ENCODE peak calls at places on chromosomes 7 and 10, in five cellular contexts. M, Y, T, R and I are unnamed samples. For H3K4me1, the result is how much of the 10 kb centered on the place peaks cover.

GRCh38 chr10:728603-729002 is 39.1 kb upstream of the DIP2C start:
- DNase-seq in M (no peak), Y (no peak), T (no peak), R (no peak), I (no peak)

GRCh38 chr10:8584666-8585065 is 530.2 kb downstream of the GATA3 start:
- DNase-seq in R (no peak), T (no peak), Y (no peak), M (no peak), I (no peak)

GRCh38 chr7:101681170-101682007 is 52.3 kb upstream of the MYL10 start:
- DNase-seq in M (peak), Y (no peak), T (no peak), R (peak), I (no peak)

GRCh38 chr7:44567884-44568283 is 5.8 kb downstream of the DDX56 start:
- DNase-seq in T (no peak), Y (no peak), R (no peak), M (no peak), I (no peak)

GRCh38 chr10:120942806-120943413 is 91.7 kb downstream of the WDR11 start:
- DNase-seq in T (peak), Y (peak), R (peak), M (peak), I (no peak)

GRCh38 chr7:111438369-111439289 is 123.7 kb downstream of the IMMP2L start:
- DNase-seq in T (no peak), Y (no peak), M (peak), R (no peak), I (no peak)

GRCh38 chr7:39923086-39923485 is 27.0 kb upstream of the CDK13 start:
- DNase-seq in T (no peak), Y (no peak), M (no peak), R (no peak), I (no peak)

GRCh38 chr7:44211126-44211675 is 10.4 kb downstream of the YKT6 start:
- DNase-seq in Y (no peak), T (no peak), R (no peak), M (no peak), I (peak)

GRCh38 chr10:96585726-96586418 is 940 bp downstream of the TM9SF3 start:
- DNase-seq in T (no peak), Y (peak), R (no peak), M (no peak), I (no peak)

DNA sequence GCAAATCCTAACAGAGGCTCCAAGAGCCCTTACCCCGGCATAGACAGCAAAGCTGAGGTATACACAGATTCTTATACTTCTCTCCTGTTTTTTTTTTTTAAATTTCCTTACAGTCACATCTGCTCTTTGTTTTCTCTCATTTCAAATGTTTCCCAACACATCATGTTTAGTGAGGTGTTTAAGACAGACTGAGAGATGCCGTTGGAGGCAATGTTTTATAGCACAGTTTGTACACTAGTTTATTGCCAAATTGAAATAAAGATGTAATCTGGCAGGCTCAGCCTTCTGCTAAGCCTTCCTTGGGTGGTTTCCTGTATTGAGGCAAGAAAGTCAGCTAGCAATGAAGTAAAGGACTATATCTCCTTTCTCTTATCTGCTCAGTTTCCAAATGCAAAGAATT is 393.4 kb downstream of the SORCS1 start:
- DNase-seq in Y (no peak), R (no peak), M (no peak), T (no peak), I (no peak)
- TF ChIP-seq CTCF in Y (no peak), R (no peak), M (no peak), T (no peak), I (no peak)

DNA sequence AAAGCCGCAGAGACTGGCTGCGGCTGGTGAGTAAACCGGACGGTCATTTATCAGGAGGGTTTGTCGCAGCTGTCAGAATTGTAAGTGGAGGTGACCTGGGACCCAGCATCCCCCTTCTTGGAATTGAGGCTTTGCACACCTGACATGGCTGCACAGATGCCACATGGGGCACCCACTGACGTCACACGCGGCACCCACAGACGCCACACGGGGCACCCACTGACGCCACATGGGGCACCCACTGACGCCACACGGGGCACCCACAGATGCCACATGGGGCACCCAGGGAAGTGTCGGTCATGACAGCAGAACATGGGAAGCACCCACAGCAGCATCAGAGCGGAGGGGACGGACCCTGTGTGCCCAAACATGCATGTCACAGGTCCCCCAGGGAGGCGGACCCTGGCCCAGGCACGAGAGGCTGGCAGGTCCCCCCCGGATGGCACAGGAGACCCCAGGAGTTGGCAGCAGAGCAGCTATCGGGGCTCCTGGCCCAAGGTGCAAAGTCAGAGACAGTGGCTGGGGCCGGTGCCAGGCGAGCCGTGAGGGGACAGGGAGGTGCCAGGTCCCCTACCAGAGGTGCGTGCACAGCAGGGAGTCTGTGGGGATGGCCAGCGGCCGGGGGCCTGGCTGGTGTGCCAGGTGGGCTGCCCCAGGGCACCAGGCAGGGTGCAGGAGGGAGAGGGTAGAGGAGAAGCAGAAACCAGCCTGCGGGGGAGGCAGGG is 21.1 kb downstream of the KNDC1 start:
- DNase-seq in Y (no peak), R (no peak), T (no peak), M (no peak), I (no peak)
- H3K4me1 ChIP-seq in Y (under half), R (under half), T (under half), M (under half), I (under half)

GRCh38 chr7:19705663-19706062 is 3.2 kb downstream of the POLR1F start:
- DNase-seq in T (no peak), R (no peak), M (no peak), Y (no peak), I (no peak)
- H3K4me3 ChIP-seq in T (no peak), R (no peak), M (no peak), Y (no peak), I (no peak)

GRCh38 chr10:47152861-47153349 is 147.1 kb upstream of the GDF10 start:
- DNase-seq in M (no peak), Y (no peak), R (no peak), T (no peak), I (no peak)
- TF ChIP-seq CTCF in M (peak), Y (peak), R (no peak), T (peak), I (peak)

GRCh38 chr10:122550427-122550826 is 10.1 kb upstream of the DMBT1 start:
- DNase-seq in R (no peak), Y (no peak), T (no peak), M (no peak), I (no peak)

GRCh38 chr10:122548699-122549098 is 11.9 kb upstream of the DMBT1 start:
- DNase-seq in M (no peak), Y (no peak), T (no peak), R (no peak), I (no peak)

GRCh38 chr10:122543676-122544075 is 16.9 kb upstream of the DMBT1 start:
- DNase-seq in M (no peak), R (no peak), Y (no peak), T (no peak), I (no peak)

GRCh38 chr10:122544493-122544892 is 16.1 kb upstream of the DMBT1 start:
- DNase-seq in R (no peak), M (no peak), Y (no peak), T (no peak), I (no peak)

DNA sequence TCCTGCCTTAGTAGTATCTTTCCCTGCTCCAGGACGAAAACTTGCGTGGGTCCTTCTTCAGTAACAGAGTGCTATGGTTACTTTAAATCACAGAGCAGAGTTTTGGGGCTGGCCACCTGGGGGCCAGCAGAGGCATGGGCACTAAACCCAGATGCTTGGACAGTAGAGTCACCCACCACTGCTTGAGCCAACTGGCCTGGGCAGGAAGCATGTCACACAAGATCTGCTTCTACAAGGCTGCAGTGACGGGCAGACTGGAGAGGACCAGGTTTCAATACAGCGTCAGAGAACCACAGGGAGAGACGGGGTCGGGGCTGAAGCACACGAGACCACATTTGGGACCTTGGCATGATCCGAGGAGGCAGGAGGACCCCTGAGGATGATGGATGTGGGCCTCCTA is 14.3 kb upstream of the DMBT1 start:
- DNase-seq in M (no peak), R (no peak), T (no peak), Y (no peak), I (no peak)
- H3K4me1 ChIP-seq in M (under half), R (under half), T (under half), Y (under half), I (under half)

GRCh38 chr10:107689318-107689717 is 524.8 kb upstream of the SORCS1 start:
- DNase-seq in R (no peak), Y (no peak), T (no peak), M (no peak), I (no peak)
- H3K4me3 ChIP-seq in R (no peak), Y (no peak), T (no peak), M (no peak), I (no peak)

GRCh38 chr10:61476529-61476928 is 23.3 kb upstream of the TMEM26 start:
- DNase-seq in R (no peak), M (no peak), T (no peak), Y (no peak), I (no peak)

GRCh38 chr10:61481597-61481996 is 28.4 kb upstream of the TMEM26 start:
- DNase-seq in T (no peak), Y (no peak), M (no peak), R (no peak), I (no peak)

GRCh38 chr10:61477469-61477868 is 24.3 kb upstream of the TMEM26 start:
- DNase-seq in Y (no peak), M (no peak), R (no peak), T (no peak), I (no peak)

GRCh38 chr10:61480226-61480625 is 27.0 kb upstream of the TMEM26 start:
- DNase-seq in T (no peak), R (no peak), M (no peak), Y (no peak), I (no peak)

DNA sequence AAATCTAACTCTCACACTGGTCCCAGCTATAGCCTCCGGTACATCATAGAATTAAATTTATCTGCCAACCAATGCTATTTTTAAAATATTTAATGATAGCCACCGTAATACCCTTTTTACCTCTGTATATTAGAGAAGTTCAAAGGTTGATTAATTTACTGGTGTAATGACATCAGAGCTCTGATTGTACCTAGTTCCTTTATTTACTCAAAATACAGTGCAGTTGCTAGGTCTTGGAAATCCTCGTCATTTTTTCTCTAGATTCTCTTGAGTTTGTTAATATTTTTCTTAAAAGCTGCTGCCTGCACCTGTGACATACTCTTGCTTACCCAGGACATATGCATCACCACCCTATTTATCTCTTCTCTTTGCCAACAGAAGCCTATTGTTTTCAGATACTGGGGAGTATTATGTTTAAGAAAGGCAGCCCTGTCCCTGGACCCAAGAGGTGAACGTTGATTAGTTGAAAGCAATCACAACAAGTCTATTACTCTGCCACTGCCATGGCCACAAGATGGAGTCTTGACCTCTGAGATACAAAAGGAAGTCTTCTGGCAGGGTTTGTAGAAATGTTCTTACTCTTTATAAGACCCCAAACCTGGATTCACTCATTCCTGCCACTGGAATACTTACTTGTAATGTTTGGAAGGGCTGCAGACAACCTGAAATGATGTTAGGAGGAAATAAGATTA is 25.6 kb upstream of the TMEM26 start:
- DNase-seq in M (no peak), T (no peak), R (no peak), Y (no peak), I (no peak)
- TF ChIP-seq CTCF in M (no peak), T (peak), R (no peak), Y (peak), I (no peak)